ENCODE peak calls at places on chromosomes 12 and 14, in four cellular contexts. T, P, Y and N are unnamed samples.

GRCh38 chr14:100735271-100735670 is 8.6 kb downstream of the DLK1 start:
- DNase-seq in Y (no peak), T (no peak), P (no peak), N (peak; percentile 19)

GRCh38 chr14:49861581-49861922 is 9.0 kb upstream of the NEMF start:
- DNase-seq in P (peak; percentile 72), Y (peak; percentile 74), T (peak; percentile 64), N (peak; percentile 67)

GRCh38 chr12:25689996-25690501 is 137.0 kb upstream of the LMNTD1 start:
- DNase-seq in T (peak; percentile 30), Y (no peak), P (peak; percentile 48), N (no peak)

GRCh38 chr12:51082561-51083139 is 746 bp downstream of the CSRNP2 start:
- DNase-seq in P (no peak), T (no peak), Y (no peak), N (no peak)

GRCh38 chr12:90024261-90024660 is 315.6 kb upstream of the ATP2B1 start:
- DNase-seq in P (no peak), Y (no peak), T (no peak), N (no peak)

GRCh38 chr14:20667957-20668356 is 16.4 kb upstream of the RNASE4 start:
- DNase-seq in Y (no peak), P (no peak), T (no peak), N (no peak)

GRCh38 chr12:113719911-113720591 is 246.1 kb downstream of the RBM19 start:
- DNase-seq in P (no peak), T (no peak), Y (no peak), N (no peak)

GRCh38 chr12:72141381-72141780 is 130.8 kb upstream of the TRHDE start:
- DNase-seq in T (no peak), P (no peak), Y (no peak), N (no peak)

GRCh38 chr14:92903359-92903758 is 19.6 kb upstream of the CHGA start:
- DNase-seq in Y (no peak), P (no peak), T (no peak), N (no peak)

GRCh38 chr14:61526405-61527312 is 168.7 kb upstream of the HIF1A start:
- DNase-seq in Y (no peak), P (peak; percentile 30), T (peak; percentile 67), N (no peak)

GRCh38 chr12:58206876-58207275 is 265.5 kb downstream of the ATP23 start:
- DNase-seq in P (no peak), Y (no peak), T (no peak), N (no peak)

GRCh38 chr12:47942327-47943230 is 20.8 kb upstream of the TMEM106C start:
- DNase-seq in Y (no peak), P (no peak), T (no peak), N (no peak)

GRCh38 chr12:120468271-120468845 is 1.2 kb downstream of the SRSF9 start:
- DNase-seq in T (peak; percentile 52), Y (peak; percentile 52), P (peak; percentile 49), N (peak; percentile 69)

GRCh38 chr12:39412210-39412609 is 30.7 kb downstream of the KIF21A start:
- DNase-seq in T (no peak), P (no peak), Y (no peak), N (no peak)

DNA sequence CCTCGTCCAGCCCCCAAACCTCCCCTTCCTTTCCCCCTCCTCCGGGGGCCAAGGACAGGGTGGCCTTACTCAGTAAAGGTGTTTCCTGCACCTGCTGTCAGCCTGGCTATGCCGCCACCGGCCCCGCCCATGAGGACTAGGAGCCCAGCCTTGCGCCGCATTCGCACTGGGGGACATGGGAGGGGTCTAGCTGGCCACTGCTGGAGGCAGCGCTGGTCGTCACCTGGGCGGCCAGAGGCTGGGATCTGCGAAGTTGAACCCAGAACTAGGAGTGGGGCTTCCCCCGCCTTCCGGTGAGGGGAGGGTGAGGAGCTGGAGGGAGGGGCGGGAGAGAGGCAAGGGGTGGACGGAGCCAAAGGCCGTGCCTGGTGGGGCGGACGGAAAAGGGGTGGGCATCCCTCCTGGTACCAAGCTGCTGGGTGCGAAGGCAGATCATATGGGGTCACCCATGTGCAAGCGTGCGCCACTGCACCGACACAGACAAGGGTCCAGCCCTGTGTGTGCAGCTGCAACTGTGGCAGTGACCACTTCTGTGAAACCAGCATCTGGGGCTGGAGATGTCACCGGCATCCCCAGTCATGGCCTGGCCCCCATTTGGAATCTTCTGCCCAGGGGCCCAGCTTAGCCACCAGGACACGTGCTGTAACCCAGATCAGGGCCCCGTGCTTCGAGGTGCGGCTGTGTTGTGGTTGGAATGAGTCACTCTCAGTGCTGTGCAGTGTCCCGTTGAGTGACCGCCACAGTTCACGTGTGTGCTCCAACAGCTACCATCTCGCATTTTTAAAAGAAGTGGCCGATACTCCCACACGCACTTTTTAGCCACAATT is 8.5 kb downstream of the AMN start:
- DNase-seq in T (no peak), P (peak; percentile 34), Y (no peak), N (no peak)
- H3K4me3 ChIP-seq in T (no peak overlapping the region), P (no peak overlapping the region), Y (no peak overlapping the region), N (no peak overlapping the region)

GRCh38 chr14:35401853-35402252 is 2.7 kb downstream of the NFKBIA start:
- DNase-seq in T (no peak), Y (peak; percentile 69), P (no peak), N (no peak)

GRCh38 chr14:35401422-35401729 is 3.2 kb downstream of the NFKBIA start:
- DNase-seq in P (no peak), Y (no peak), T (no peak), N (no peak)

GRCh38 chr14:35398095-35398584 is 6.4 kb downstream of the NFKBIA start:
- DNase-seq in P (peak; percentile 46), Y (no peak), T (no peak), N (peak; percentile 69)

GRCh38 chr14:35400707-35401421 is 3.7 kb downstream of the NFKBIA start:
- DNase-seq in T (no peak), P (peak; percentile 35), Y (no peak), N (no peak)

GRCh38 chr14:35399083-35399807 is 5.3 kb downstream of the NFKBIA start:
- DNase-seq in Y (no peak), T (no peak), P (peak; percentile 34), N (no peak)
- H3K36me3 ChIP-seq in Y (peaks cover 5% of the 10 kb centered on the region), T (peaks cover 21% of the 10 kb centered on the region), P (peaks cover 4% of the 10 kb centered on the region), N (peaks cover 56% of the 10 kb centered on the region)

GRCh38 chr12:93911436-93911835 is 234.3 kb downstream of the CRADD start:
- DNase-seq in P (no peak), Y (no peak), T (no peak), N (no peak)
- H3K4me1 ChIP-seq in P (no peaks in the 10 kb centered on the region), Y (no peaks in the 10 kb centered on the region), T (peaks cover 3% of the 10 kb centered on the region), N (peaks cover 32% of the 10 kb centered on the region)

GRCh38 chr12:75713434-75713833 is 202.0 kb upstream of the KRR1 start:
- DNase-seq in T (no peak), P (no peak), Y (no peak), N (no peak)
- H3K4me3 ChIP-seq in T (no peak overlapping the region), P (no peak overlapping the region), Y (no peak overlapping the region), N (no peak overlapping the region)

GRCh38 chr12:131784909-131785762 is 43.1 kb upstream of the MMP17 start:
- DNase-seq in T (no peak), Y (no peak), P (no peak), N (no peak)
- H3K36me3 ChIP-seq in T (peaks cover 28% of the 10 kb centered on the region), Y (no peaks in the 10 kb centered on the region), P (no peaks in the 10 kb centered on the region), N (peaks cover 49% of the 10 kb centered on the region)

GRCh38 chr12:990308-990648 is 745 bp upstream of the ERC1 start:
- DNase-seq in Y (peak; percentile 82), T (peak; percentile 61), P (peak; percentile 80), N (peak; percentile 49)
- H3K4me1 ChIP-seq in Y (no peaks in the 10 kb centered on the region), T (peaks cover 3% of the 10 kb centered on the region), P (peaks cover 23% of the 10 kb centered on the region), N (peaks cover 24% of the 10 kb centered on the region)

GRCh38 chr12:49109631-49110172 is 945 bp downstream of the LMBR1L start:
- DNase-seq in P (no peak), Y (no peak), T (no peak), N (no peak)
- H3K4me3 ChIP-seq in P (peak overlapping the region; percentile 45), Y (peak overlapping the region; percentile 83), T (peak overlapping the region; percentile 56), N (peak overlapping the region; percentile 93)

GRCh38 chr12:75503459-75503858 is 8.0 kb downstream of the KRR1 start:
- DNase-seq in T (no peak), P (no peak), Y (no peak), N (no peak)
- H3K36me3 ChIP-seq in T (peaks cover 22% of the 10 kb centered on the region), P (no peaks in the 10 kb centered on the region), Y (peaks cover 6% of the 10 kb centered on the region), N (peaks cover 52% of the 10 kb centered on the region)